ENCODE peak calls at places on chromosomes 3 and 15, in seven cellular contexts. Y, U, C, E, A, X and V are unnamed samples.

GRCh38 chr3:7082244-7082643 is 221.3 kb downstream of the GRM7 start:
- DNase-seq in Y (no peak), U (no peak), C (no peak), E (no peak), A (no peak), X (no peak), V (no peak)

GRCh38 chr15:74823324-74823723 is 3.1 kb upstream of the CPLX3 start:
- DNase-seq in Y (no peak), U (no peak), C (no peak), E (no peak), A (no peak), X (no peak), V (no peak)

GRCh38 chr15:101489633-101490407 is at the start of gene PCSK6:
- DNase-seq in Y (peak; percentile 83), U (peak; percentile 66), C (peak; percentile 71), E (no peak), A (no peak), X (peak; percentile 28), V (peak; percentile 50)

GRCh38 chr15:101368868-101369642 is 74.0 kb upstream of the SNRPA1 start:
- DNase-seq in Y (no peak), U (no peak), C (peak; percentile 72), E (no peak), A (no peak), X (no peak), V (no peak)

GRCh38 chr15:50064674-50065073 is 54.4 kb downstream of the ATP8B4 start:
- DNase-seq in Y (no peak), U (no peak), C (no peak), E (no peak), A (no peak), X (no peak), V (no peak)

GRCh38 chr3:69930564-69930963 is 69.0 kb upstream of the SAMMSON start:
- DNase-seq in Y (no peak), U (no peak), C (no peak), E (no peak), A (no peak), X (no peak), V (no peak)

GRCh38 chr3:81799403-81799802 is 38.0 kb upstream of the GBE1 start:
- DNase-seq in Y (no peak), U (no peak), C (no peak), E (no peak), A (no peak), X (peak; percentile 25), V (no peak)

GRCh38 chr3:136916200-136916599 is 41.6 kb upstream of the IL20RB start:
- DNase-seq in Y (no peak), U (no peak), C (no peak), E (no peak), A (no peak), X (no peak), V (no peak)

GRCh38 chr3:35954365-35954764 is 315.0 kb downstream of the ARPP21 start:
- DNase-seq in Y (no peak), U (no peak), C (no peak), E (no peak), A (no peak), X (no peak), V (no peak)

GRCh38 chr15:65275728-65276126 is 11.0 kb downstream of the PARP16 start:
- DNase-seq in Y (no peak), U (peak; percentile 74), C (no peak), E (no peak), A (no peak), X (peak; percentile 20), V (no peak)

GRCh38 chr3:179421500-179421899 is 29.8 kb downstream of the GNB4 start:
- DNase-seq in Y (no peak), U (no peak), C (no peak), E (no peak), A (peak; percentile 16), X (peak; percentile 68), V (no peak)

DNA sequence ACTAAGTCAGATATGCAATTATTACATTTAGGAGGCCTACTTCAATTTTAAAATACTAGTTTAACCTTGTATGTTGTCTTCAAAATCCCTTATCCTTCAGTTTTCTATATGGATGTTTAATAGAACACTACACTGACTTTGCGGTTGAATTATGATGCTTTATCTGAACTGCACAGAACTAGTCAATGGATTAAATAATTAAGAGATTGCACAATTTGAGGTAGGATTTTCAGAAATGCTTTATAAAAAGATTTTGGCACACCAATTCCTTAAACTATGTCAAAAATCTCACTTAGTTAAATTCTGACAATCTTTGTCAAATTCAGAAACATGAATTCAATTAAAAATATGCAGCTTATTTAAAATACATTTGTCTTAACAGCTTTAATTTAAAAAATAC is 28.1 kb downstream of the ATOSA start:
- DNase-seq in Y (no peak), U (no peak), C (no peak), E (no peak), A (no peak), X (no peak), V (no peak)
- H3K4me3 ChIP-seq in Y (no peak overlapping the region), U (peak overlapping the region; percentile 40), C (peak overlapping the region; percentile 56), E (peak overlapping the region; percentile 51), A (no peak overlapping the region), X (no peak overlapping the region), V (peak overlapping the region; percentile 32)

GRCh38 chr3:195159819-195160175 is 111.2 kb downstream of the XXYLT1 start:
- DNase-seq in Y (no peak), U (no peak), C (no peak), E (no peak), A (peak; percentile 66), X (no peak), V (no peak)
- H3K4me3 ChIP-seq in Y (no peak overlapping the region), U (no peak overlapping the region), C (no peak overlapping the region), E (no peak overlapping the region), A (no peak overlapping the region), X (no peak overlapping the region), V (no peak overlapping the region)

GRCh38 chr15:26772588-26773484 is at the start of gene GABRB3:
- DNase-seq in Y (no peak), U (peak; percentile 47), C (peak; percentile 90), E (no peak), A (no peak), X (peak; percentile 55), V (peak; percentile 27)
- H3K4me3 ChIP-seq in Y (no peak within 1 kb of the TSS), U (peak within 1 kb of the TSS; percentile 84), C (peak within 1 kb of the TSS; percentile 83), E (peak within 1 kb of the TSS; percentile 74), A (no peak within 1 kb of the TSS), X (peak within 1 kb of the TSS; percentile 40), V (peak within 1 kb of the TSS; percentile 52)

GRCh38 chr3:46978381-46978780 is 1.1 kb upstream of the NBEAL2 start:
- DNase-seq in Y (peak; percentile 85), U (no peak), C (peak; percentile 54), E (no peak), A (no peak), X (no peak), V (no peak)
- H3K4me3 ChIP-seq in Y (no peak overlapping the region), U (no peak overlapping the region), C (no peak overlapping the region), E (no peak overlapping the region), A (no peak overlapping the region), X (no peak overlapping the region), V (peak overlapping the region; percentile 75)

DNA sequence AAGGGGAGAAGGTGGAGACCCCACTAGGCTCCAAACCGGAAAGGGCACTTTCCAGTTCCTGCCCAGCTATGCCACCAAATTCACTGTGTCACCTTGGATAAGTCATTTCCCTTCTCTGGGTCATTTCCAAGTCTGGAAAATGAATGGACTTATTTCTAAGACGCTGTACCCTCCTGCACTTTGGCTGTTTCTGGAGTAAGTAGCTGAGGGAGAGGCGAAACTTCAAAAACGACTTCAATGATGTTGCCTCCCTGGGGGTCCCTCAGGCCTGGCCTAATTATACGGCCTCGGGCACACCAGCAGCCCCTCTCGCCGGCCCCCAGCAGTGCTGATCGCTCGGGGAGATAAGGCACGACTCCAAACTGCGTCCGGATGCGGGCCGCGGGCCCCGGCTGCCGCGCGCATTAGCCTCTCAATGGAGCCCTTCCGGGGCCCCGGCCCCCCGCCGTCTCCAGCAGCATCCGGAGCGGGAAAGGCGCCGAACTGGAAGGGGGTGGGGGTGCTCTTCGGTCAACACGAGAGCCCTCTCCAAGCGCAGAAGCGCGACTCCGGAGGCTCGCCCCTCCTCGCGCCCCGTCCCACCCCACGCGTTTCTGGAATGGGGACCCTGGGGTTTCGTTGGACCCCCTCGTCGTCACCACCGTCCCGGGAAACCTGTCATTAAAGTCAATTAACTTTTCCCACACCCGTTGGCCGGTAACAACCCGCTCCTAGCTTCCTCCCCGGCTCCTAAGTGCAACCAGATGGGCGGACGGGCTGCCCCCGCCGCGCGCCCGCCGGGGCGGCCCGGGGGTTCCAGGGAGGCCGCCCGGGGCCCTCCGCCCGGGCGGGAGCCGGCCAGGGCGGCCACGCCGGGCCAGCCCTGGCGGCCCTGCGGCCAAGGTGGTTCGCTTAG is 4.8 kb downstream of the HES1 start:
- DNase-seq in Y (peak; percentile 90), U (no peak), C (peak; percentile 89), E (peak; percentile 64), A (no peak), X (peak; percentile 73), V (peak; percentile 57)
- H3K4me3 ChIP-seq in Y (no peak overlapping the region), U (peak overlapping the region; percentile 47), C (peak overlapping the region; percentile 70), E (peak overlapping the region; percentile 68), A (peak overlapping the region; percentile 36), X (peak overlapping the region; percentile 32), V (peak overlapping the region; percentile 92)

GRCh38 chr3:129399145-129399894 is 29.1 kb downstream of the EFCAB12 start:
- DNase-seq in Y (peak; percentile 96), U (peak; percentile 83), C (peak; percentile 80), E (peak; percentile 66), A (peak; percentile 90), X (peak; percentile 98), V (peak; percentile 71)

GRCh38 chr3:129402616-129403015 is 25.8 kb downstream of the EFCAB12 start:
- DNase-seq in Y (no peak), U (no peak), C (no peak), E (no peak), A (no peak), X (no peak), V (no peak)

GRCh38 chr3:129398803-129399144 is 29.7 kb downstream of the EFCAB12 start:
- DNase-seq in Y (no peak), U (no peak), C (no peak), E (no peak), A (no peak), X (peak; percentile 32), V (no peak)

GRCh38 chr3:129402210-129402609 is 26.2 kb downstream of the EFCAB12 start:
- DNase-seq in Y (no peak), U (no peak), C (no peak), E (no peak), A (no peak), X (no peak), V (no peak)

GRCh38 chr3:129399895-129400357 is 28.5 kb downstream of the EFCAB12 start:
- DNase-seq in Y (no peak), U (no peak), C (no peak), E (no peak), A (no peak), X (no peak), V (no peak)
- H3K4me3 ChIP-seq in Y (no peak overlapping the region), U (peak overlapping the region; percentile 72), C (peak overlapping the region; percentile 75), E (peak overlapping the region; percentile 88), A (no peak overlapping the region), X (peak overlapping the region; percentile 85), V (peak overlapping the region; percentile 92)

DNA sequence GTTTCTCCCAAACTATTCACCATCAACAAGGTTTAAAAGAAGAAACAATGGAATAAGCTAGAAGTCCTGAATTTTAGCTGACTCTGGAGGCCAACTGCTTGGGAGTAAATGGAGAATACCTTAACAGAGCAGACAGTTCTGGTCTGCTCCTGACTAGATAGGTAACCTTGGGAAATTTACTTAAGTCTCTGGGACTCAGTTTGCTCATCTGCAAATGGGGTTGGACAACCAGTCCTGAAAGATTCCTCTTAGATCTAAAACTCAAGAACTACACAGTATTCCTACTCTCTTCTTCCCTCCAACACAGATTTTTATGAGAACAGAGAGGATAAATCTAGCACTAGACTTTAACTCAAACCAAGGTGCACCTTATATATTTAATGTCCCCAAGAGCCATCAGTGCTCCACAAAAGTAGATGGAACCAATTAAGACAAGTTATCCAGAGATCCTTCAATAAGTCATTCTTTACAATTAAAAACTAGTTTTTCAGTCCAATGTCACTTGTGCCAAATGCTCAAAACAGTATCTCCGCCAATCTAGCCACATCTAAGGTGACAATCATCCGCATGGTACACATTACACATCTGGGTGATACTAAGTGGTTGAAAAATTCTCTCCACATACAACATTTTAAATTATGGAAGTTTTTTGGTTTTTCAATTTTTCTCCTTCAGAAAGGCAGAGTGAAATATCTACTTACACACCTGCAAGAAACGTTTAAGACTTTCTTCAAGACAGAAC is 1.5 kb downstream of the RHOA start:
- DNase-seq in Y (no peak), U (no peak), C (no peak), E (no peak), A (no peak), X (no peak), V (no peak)
- H3K4me3 ChIP-seq in Y (no peak overlapping the region), U (peak overlapping the region; percentile 98), C (peak overlapping the region; percentile 99), E (peak overlapping the region; percentile 98), A (peak overlapping the region; percentile 91), X (peak overlapping the region; percentile 81), V (peak overlapping the region; percentile 87)